ENCODE peak calls at places on chromosomes 6 and 20, in nine cellular contexts. E is IMR-90, G is endothelial cell, F is cardiac muscle cell, V is esophagus squamous epithelium, P is fibroblast of lung, S is progenitor cell of endocrine pancreas, M is activated B cell treated with CpG ODN at 0.5 μM for 24 hours, J is body of pancreas. L is an unnamed sample.

GRCh38 chr6:106134087-106134770 is 48.1 kb downstream of the PRDM1 start:
- DNase-seq in M (no peak), V (no peak), F (no peak), P (no peak), J (no peak), G (peak; percentile 26), E (no peak), S (no peak), L (no peak)

GRCh38 chr20:32678948-32679347 is 5.2 kb upstream of the C20orf203 start:
- DNase-seq in M (no peak), P (peak; percentile 22), V (no peak), S (no peak), G (no peak), E (peak; percentile 17), J (no peak), F (peak; percentile 31), L (no peak)

GRCh38 chr20:24952376-24953203 is 3.5 kb downstream of the CST7 start:
- DNase-seq in M (no peak), G (no peak), S (no peak), V (no peak), F (no peak), P (no peak), E (no peak), J (peak; percentile 12), L (no peak)

GRCh38 chr6:22784611-22785010 is 215.2 kb downstream of the HDGFL1 start:
- DNase-seq in M (no peak), V (no peak), E (peak; percentile 64), S (no peak), F (peak; percentile 70), J (no peak), G (no peak), P (peak; percentile 67), L (no peak)

GRCh38 chr6:169161572-169162167 is 92.0 kb downstream of the THBS2 start:
- DNase-seq in F (no peak), V (no peak), E (peak; percentile 43), P (no peak), J (no peak), M (no peak), S (no peak), G (no peak), L (no peak)

GRCh38 chr20:63855363-63856110 is 5.8 kb upstream of the ABHD16B start:
- DNase-seq in V (no peak), G (no peak), E (no peak), M (no peak), S (no peak), J (no peak), F (no peak), P (no peak), L (no peak)

GRCh38 chr20:48716086-48716485 is 111.7 kb downstream of the PREX1 start:
- DNase-seq in F (no peak), V (no peak), G (no peak), S (no peak), J (no peak), E (no peak), P (no peak), M (no peak), L (no peak)

GRCh38 chr20:54103067-54103761 is 32.8 kb upstream of the BCAS1 start:
- DNase-seq in J (peak; percentile 84), G (peak; percentile 88), E (peak; percentile 64), P (peak; percentile 50), S (peak; percentile 51), F (peak; percentile 72), M (peak; percentile 46), V (no peak), L (peak; percentile 99)

GRCh38 chr6:127514396-127515227 is 4.5 kb downstream of the MTCL3 start:
- DNase-seq in V (no peak), G (peak; percentile 55), J (no peak), S (peak; percentile 19), P (peak; percentile 72), M (no peak), F (peak; percentile 70), E (peak; percentile 48), L (no peak)

GRCh38 chr6:105608711-105609374 is 206.0 kb upstream of the PREP start:
- DNase-seq in P (peak; percentile 98), F (peak; percentile 56), S (no peak), J (no peak), M (no peak), E (peak; percentile 97), V (no peak), G (no peak), L (no peak)

GRCh38 chr6:128327890-128328289 is 192.5 kb downstream of the PTPRK start:
- DNase-seq in M (no peak), P (no peak), F (peak; percentile 60), J (no peak), S (no peak), V (no peak), G (peak; percentile 18), E (peak; percentile 16), L (peak; percentile 46)

GRCh38 chr20:36154696-36155628 is at the start of gene EPB41L1:
- DNase-seq in V (no peak), M (no peak), P (no peak), S (peak; percentile 23), E (no peak), F (peak; percentile 32), J (no peak), G (peak; percentile 21), L (no peak)

GRCh38 chr6:13184089-13184468 is 144.3 kb downstream of the TBC1D7 start:
- DNase-seq in S (no peak), J (no peak), M (no peak), E (no peak), V (no peak), P (no peak), F (no peak), G (no peak), L (no peak)

GRCh38 chr6:52815167-52816092 is 11.8 kb upstream of the GSTA1 start:
- DNase-seq in S (peak; percentile 34), J (peak; percentile 71), E (peak; percentile 50), F (peak; percentile 63), G (peak; percentile 57), M (peak; percentile 20), V (no peak), P (peak; percentile 36), L (peak; percentile 61)

GRCh38 chr20:3165473-3166337 is 6.0 kb upstream of the FASTKD5 start:
- DNase-seq in M (no peak), F (peak; percentile 85), G (no peak), V (no peak), P (peak; percentile 16), S (no peak), E (peak; percentile 63), J (peak; percentile 22), L (no peak)

GRCh38 chr20:40639132-40639531 is 49.9 kb downstream of the MAFB start:
- DNase-seq in S (no peak), E (no peak), P (no peak), F (no peak), V (no peak), J (no peak), M (no peak), G (no peak), L (no peak)

GRCh38 chr20:24693466-24694156 is 224.2 kb downstream of the SYNDIG1 start:
- DNase-seq in V (no peak), P (no peak), S (no peak), J (no peak), G (no peak), M (no peak), F (no peak), E (no peak), L (no peak)

GRCh38 chr6:74892091-74892490 is 313.8 kb downstream of the COL12A1 start:
- DNase-seq in G (no peak), S (no peak), P (no peak), M (no peak), V (no peak), F (no peak), E (peak; percentile 39), J (no peak), L (no peak)

GRCh38 chr20:51386586-51386985 is 155.9 kb downstream of the NFATC2 start:
- DNase-seq in E (no peak), F (no peak), M (no peak), V (no peak), J (no peak), P (no peak), G (no peak), S (no peak), L (no peak)

GRCh38 chr6:5214570-5215052 is 46.1 kb downstream of the LYRM4 start:
- DNase-seq in G (peak; percentile 81), S (no peak), M (peak; percentile 20), J (peak; percentile 14), P (no peak), V (no peak), E (peak; percentile 78), F (peak; percentile 94), L (peak; percentile 28)
- TF ChIP-seq CTCF in G (peak; percentile 80), S (peak; percentile 61), M (no peak), J (peak; percentile 32), P (peak; percentile 60), V (no peak), E (peak; percentile 69), F (peak; percentile 85), L (peak; percentile 16)

GRCh38 chr6:72140795-72141194 is 254.4 kb downstream of the RIMS1 start:
- DNase-seq in F (peak; percentile 17), E (peak; percentile 38), P (no peak), G (no peak), M (no peak), S (no peak), J (no peak), V (no peak), L (no peak)
- TF ChIP-seq CTCF in F (no peak), E (peak; percentile 37), P (no peak), G (no peak), M (no peak), S (no peak), J (peak; percentile 10), V (no peak), L (no peak)

DNA sequence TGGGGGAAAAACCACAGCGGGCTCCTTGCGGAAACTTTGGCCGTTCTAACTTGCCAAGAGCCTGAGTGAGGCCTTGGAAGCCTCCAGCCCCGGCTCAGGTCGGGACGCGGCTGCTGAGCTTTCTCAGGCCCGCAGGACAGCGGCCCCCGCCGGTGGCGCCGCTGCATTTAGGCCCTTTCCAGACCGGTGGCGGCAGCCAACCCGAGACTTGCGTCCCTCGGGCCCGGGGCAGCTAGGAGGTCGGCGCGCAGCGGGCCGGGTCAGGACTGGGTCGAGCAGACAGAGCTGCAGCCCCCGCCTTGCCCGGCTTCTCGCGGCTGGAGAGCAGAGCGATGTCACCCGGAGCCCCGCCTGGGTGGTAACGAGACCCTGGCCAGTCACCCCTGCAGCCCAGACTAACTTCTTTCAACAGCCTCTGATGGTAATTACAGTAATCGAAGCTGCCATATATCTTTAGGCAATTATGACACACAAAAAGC is 2.7 kb downstream of the NR2E1 start:
- DNase-seq in G (peak; percentile 73), E (no peak), P (peak; percentile 38), S (no peak), F (peak; percentile 28), J (no peak), M (peak; percentile 49), V (no peak), L (peak; percentile 35)
- TF ChIP-seq CTCF in G (no peak), E (no peak), P (no peak), S (peak; percentile 48), F (no peak), J (no peak), M (no peak), V (no peak), L (peak; percentile 19)

DNA sequence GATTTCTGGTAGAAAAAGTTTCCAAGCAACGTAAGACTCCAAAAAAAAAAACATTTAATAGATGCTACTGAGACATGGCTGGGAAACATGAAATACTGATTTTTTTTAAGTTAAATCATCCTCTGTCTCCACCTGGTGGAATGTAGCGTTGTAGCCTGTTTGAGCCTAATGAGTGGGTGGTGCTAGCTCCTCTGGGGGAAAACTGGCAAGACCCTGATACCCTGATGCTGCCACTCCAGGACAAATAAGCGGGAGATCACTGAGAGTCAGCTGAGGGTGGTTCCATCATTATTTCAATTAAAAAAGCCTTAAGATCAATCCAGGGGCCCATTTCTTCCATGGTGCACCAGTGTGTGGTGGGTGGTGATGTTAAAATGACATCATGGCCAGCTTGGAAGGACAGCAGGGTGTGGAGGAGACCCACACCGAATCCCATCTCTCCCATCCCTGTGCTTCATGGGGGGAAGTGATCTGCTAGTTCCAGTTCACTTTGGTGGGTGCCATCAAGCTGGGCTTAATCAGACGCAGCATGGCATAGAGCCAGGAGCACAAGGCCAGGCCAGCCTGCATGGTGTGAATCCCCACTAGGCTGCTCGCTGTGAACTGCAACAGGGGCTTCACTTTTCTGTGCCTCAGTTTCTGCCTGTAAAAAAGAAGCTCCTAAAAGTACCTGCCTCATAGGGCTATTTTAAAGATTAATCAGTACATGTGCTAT is 12.8 kb upstream of the MRPS10 start:
- DNase-seq in G (no peak), J (no peak), S (no peak), P (no peak), E (peak; percentile 33), F (no peak), V (no peak), M (no peak), L (peak; percentile 33)
- TF ChIP-seq CTCF in G (no peak), J (no peak), S (peak; percentile 50), P (peak; percentile 29), E (peak; percentile 41), F (peak; percentile 35), V (no peak), M (no peak), L (peak; percentile 82)